ENCODE peak calls at places on chromosomes 7 and 10, in six cellular contexts. I is sciatic nerve; Z is psoas muscle; Y is H9; H is activated CD4-positive, CD25-positive, alpha-beta regulatory T cell; A is NCI-H1694 treated with DMSO at 0.1 percent for 48 hours. T is an unnamed sample.

GRCh38 chr7:25558605-25559004 is 330.3 kb upstream of the NPVF start:
- DNase-seq in I (no peak), Z (no peak), Y (no peak), H (no peak), A (no peak), T (no peak)

GRCh38 chr10:86356306-86356705 is 10.3 kb downstream of the GRID1 start:
- DNase-seq in I (no peak), Z (peak; percentile 35), Y (no peak), H (no peak), A (no peak), T (no peak)

GRCh38 chr10:11145498-11145855 is 127.8 kb downstream of the CELF2 start:
- DNase-seq in I (no peak), Z (no peak), Y (no peak), H (no peak), A (no peak), T (no peak)

GRCh38 chr7:37040330-37040729 is 316.0 kb upstream of the AOAH start:
- DNase-seq in I (no peak), Z (no peak), Y (no peak), H (no peak), A (peak; percentile 87), T (no peak)

GRCh38 chr10:78688221-78688944 is 380.4 kb upstream of the ZMIZ1 start:
- DNase-seq in I (no peak), Z (no peak), Y (no peak), H (no peak), A (no peak), T (no peak)

GRCh38 chr10:62083868-62084267 is 182.4 kb downstream of the ARID5B start:
- DNase-seq in I (no peak), Z (no peak), Y (no peak), H (no peak), A (peak; percentile 91), T (no peak)

GRCh38 chr10:119131512-119132240 is 27.8 kb downstream of the DENND10 start:
- DNase-seq in I (no peak), Z (no peak), Y (no peak), H (peak; percentile 5), A (no peak), T (no peak)

GRCh38 chr7:120743128-120743527 is 114.8 kb downstream of the TSPAN12 start:
- DNase-seq in I (no peak), Z (no peak), Y (no peak), H (no peak), A (no peak), T (no peak)

GRCh38 chr10:102368072-102368471 is 27.4 kb upstream of the NFKB2 start:
- DNase-seq in I (no peak), Z (no peak), Y (no peak), H (no peak), A (no peak), T (peak; percentile 49)

GRCh38 chr7:40057292-40057691 is 77.1 kb downstream of the MPLKIP start:
- DNase-seq in I (no peak), Z (no peak), Y (no peak), H (no peak), A (no peak), T (no peak)

GRCh38 chr10:43857206-43857952 is 208.7 kb upstream of the ZNF32 start:
- DNase-seq in I (peak; percentile 54), Z (no peak), Y (no peak), H (no peak), A (peak; percentile 56), T (no peak)

GRCh38 chr7:44977956-44978355 is 859 bp downstream of the MYO1G start:
- DNase-seq in I (no peak), Z (no peak), Y (no peak), H (no peak), A (no peak), T (no peak)

GRCh38 chr7:135192914-135193536 is 18.3 kb downstream of the WDR91 start:
- DNase-seq in I (no peak), Z (no peak), Y (no peak), H (no peak), A (no peak), T (no peak)

GRCh38 chr7:23022831-23023230 is 8.9 kb upstream of the HYCC1 start:
- DNase-seq in I (no peak), Z (no peak), Y (no peak), H (no peak), A (no peak), T (no peak)

GRCh38 chr7:100122568-100122967 is 3.1 kb downstream of the CNPY4 start:
- DNase-seq in I (no peak), Z (no peak), Y (no peak), H (no peak), A (no peak), T (no peak)

GRCh38 chr7:13901577-13901976 is 87.9 kb downstream of the ETV1 start:
- DNase-seq in I (no peak), Z (no peak), Y (no peak), H (no peak), A (no peak), T (no peak)

GRCh38 chr7:124992881-124993562 is 63.4 kb upstream of the POT1 start:
- DNase-seq in I (no peak), Z (no peak), Y (no peak), H (no peak), A (no peak), T (peak; percentile 66)

GRCh38 chr10:132845780-132846595 is 60.0 kb upstream of the NKX6-2 start:
- DNase-seq in I (no peak), Z (peak; percentile 31), Y (peak; percentile 19), H (no peak), A (no peak), T (no peak)

GRCh38 chr7:108413782-108414492 is 42.3 kb downstream of the NRCAM start:
- DNase-seq in I (no peak), Z (no peak), Y (peak; percentile 32), H (no peak), A (no peak), T (no peak)

GRCh38 chr10:78805176-78805575 is 263.6 kb upstream of the ZMIZ1 start:
- DNase-seq in I (no peak), Z (peak; percentile 74), Y (no peak), H (no peak), A (peak; percentile 13), T (no peak)

GRCh38 chr10:133453516-133454203 is at the start of gene SCART1:
- DNase-seq in I (no peak), Z (no peak), Y (no peak), H (no peak), A (no peak), T (no peak)

GRCh38 chr10:8897769-8898168 is 843.3 kb downstream of the GATA3 start:
- DNase-seq in I (no peak), Z (no peak), Y (no peak), H (no peak), A (no peak), T (peak; percentile 25)

T was measured in trophoblast cell.